ENCODE peak calls at places on chromosomes 1 and 21, in seven cellular contexts. One of them, this sample, is unnamed.

GRCh38 chr1:48039088-48040049 is 42.2 kb upstream of the TRABD2B start:
- DNase-seq in stimulated activated CD4-positive, alpha-beta T cell treated with anti-CD3 and anti-CD28 coated beads, Interleukin-12 subunit alpha, Interleukin-12 subunit beta, amount 100 ng/mL, for 4 hours: no peak
- DNase-seq in T47D: no peak
- DNase-seq in putamen: no peak
- DNase-seq in AG04450: no peak
- DNase-seq in omental fat pad: no peak
- DNase-seq in AG08396: no peak
- DNase-seq in this sample: no peak

GRCh38 chr1:240287722-240288121 is 196.0 kb downstream of the FMN2 start:
- DNase-seq in putamen: no peak
- DNase-seq in AG08396: no peak
- DNase-seq in stimulated activated CD4-positive, alpha-beta T cell treated with anti-CD3 and anti-CD28 coated beads, Interleukin-12 subunit alpha, Interleukin-12 subunit beta, amount 100 ng/mL, for 4 hours: no peak
- DNase-seq in AG04450: no peak
- DNase-seq in T47D: peak
- DNase-seq in omental fat pad: no peak
- DNase-seq in this sample: no peak

GRCh38 chr1:89633103-89633744 is at the start of gene LRRC8C:
- DNase-seq in AG08396: peak
- DNase-seq in stimulated activated CD4-positive, alpha-beta T cell treated with anti-CD3 and anti-CD28 coated beads, Interleukin-12 subunit alpha, Interleukin-12 subunit beta, amount 100 ng/mL, for 4 hours: peak
- DNase-seq in AG04450: no peak
- DNase-seq in omental fat pad: no peak
- DNase-seq in putamen: no peak
- DNase-seq in T47D: peak
- DNase-seq in this sample: peak

GRCh38 chr21:45467221-45467779 is 62.3 kb downstream of the COL18A1 start:
- DNase-seq in omental fat pad: no peak
- DNase-seq in AG04450: no peak
- DNase-seq in putamen: no peak
- DNase-seq in T47D: no peak
- DNase-seq in AG08396: no peak
- DNase-seq in stimulated activated CD4-positive, alpha-beta T cell treated with anti-CD3 and anti-CD28 coated beads, Interleukin-12 subunit alpha, Interleukin-12 subunit beta, amount 100 ng/mL, for 4 hours: no peak
- DNase-seq in this sample: no peak

GRCh38 chr21:28257276-28257675 is 735.4 kb downstream of the LTN1 start:
- DNase-seq in omental fat pad: no peak
- DNase-seq in putamen: no peak
- DNase-seq in AG08396: no peak
- DNase-seq in AG04450: no peak
- DNase-seq in T47D: no peak
- DNase-seq in stimulated activated CD4-positive, alpha-beta T cell treated with anti-CD3 and anti-CD28 coated beads, Interleukin-12 subunit alpha, Interleukin-12 subunit beta, amount 100 ng/mL, for 4 hours: no peak
- DNase-seq in this sample: no peak

GRCh38 chr1:25150998-25151397 is 81.3 kb downstream of the SYF2 start:
- DNase-seq in AG08396: no peak
- DNase-seq in putamen: no peak
- DNase-seq in AG04450: no peak
- DNase-seq in omental fat pad: no peak
- DNase-seq in T47D: no peak
- DNase-seq in stimulated activated CD4-positive, alpha-beta T cell treated with anti-CD3 and anti-CD28 coated beads, Interleukin-12 subunit alpha, Interleukin-12 subunit beta, amount 100 ng/mL, for 4 hours: no peak
- DNase-seq in this sample: no peak

GRCh38 chr21:44887126-44887806 is 13.8 kb upstream of the PTTG1IP start:
- DNase-seq in omental fat pad: no peak
- DNase-seq in AG08396: no peak
- DNase-seq in putamen: no peak
- DNase-seq in stimulated activated CD4-positive, alpha-beta T cell treated with anti-CD3 and anti-CD28 coated beads, Interleukin-12 subunit alpha, Interleukin-12 subunit beta, amount 100 ng/mL, for 4 hours: no peak
- DNase-seq in T47D: no peak
- DNase-seq in AG04450: no peak
- DNase-seq in this sample: no peak

GRCh38 chr1:81125672-81126071 is 675.1 kb upstream of the ADGRL2 start:
- DNase-seq in AG04450: peak
- DNase-seq in T47D: no peak
- DNase-seq in AG08396: no peak
- DNase-seq in stimulated activated CD4-positive, alpha-beta T cell treated with anti-CD3 and anti-CD28 coated beads, Interleukin-12 subunit alpha, Interleukin-12 subunit beta, amount 100 ng/mL, for 4 hours: no peak
- DNase-seq in putamen: no peak
- DNase-seq in omental fat pad: no peak
- DNase-seq in this sample: no peak

GRCh38 chr1:59691261-59691660 is 123.5 kb upstream of the HOOK1 start:
- DNase-seq in stimulated activated CD4-positive, alpha-beta T cell treated with anti-CD3 and anti-CD28 coated beads, Interleukin-12 subunit alpha, Interleukin-12 subunit beta, amount 100 ng/mL, for 4 hours: no peak
- DNase-seq in AG08396: no peak
- DNase-seq in putamen: no peak
- DNase-seq in omental fat pad: no peak
- DNase-seq in AG04450: no peak
- DNase-seq in T47D: no peak
- DNase-seq in this sample: no peak

GRCh38 chr1:206685749-206686485 is 1.2 kb downstream of the MAPKAPK2 start:
- DNase-seq in AG08396: peak
- DNase-seq in omental fat pad: no peak
- DNase-seq in AG04450: no peak
- DNase-seq in T47D: peak
- DNase-seq in putamen: no peak
- DNase-seq in stimulated activated CD4-positive, alpha-beta T cell treated with anti-CD3 and anti-CD28 coated beads, Interleukin-12 subunit alpha, Interleukin-12 subunit beta, amount 100 ng/mL, for 4 hours: no peak
- DNase-seq in this sample: peak

GRCh38 chr1:35557118-35557610 is at the start of gene KIAA0319L:
- DNase-seq in putamen: peak
- DNase-seq in AG08396: peak
- DNase-seq in stimulated activated CD4-positive, alpha-beta T cell treated with anti-CD3 and anti-CD28 coated beads, Interleukin-12 subunit alpha, Interleukin-12 subunit beta, amount 100 ng/mL, for 4 hours: no peak
- DNase-seq in T47D: peak
- DNase-seq in AG04450: no peak
- DNase-seq in omental fat pad: peak
- DNase-seq in this sample: peak

GRCh38 chr1:16143566-16144324 is 12.1 kb downstream of the EPHA2 start:
- DNase-seq in T47D: no peak
- DNase-seq in AG08396: no peak
- DNase-seq in AG04450: no peak
- DNase-seq in stimulated activated CD4-positive, alpha-beta T cell treated with anti-CD3 and anti-CD28 coated beads, Interleukin-12 subunit alpha, Interleukin-12 subunit beta, amount 100 ng/mL, for 4 hours: no peak
- DNase-seq in putamen: no peak
- DNase-seq in omental fat pad: no peak
- DNase-seq in this sample: peak

GRCh38 chr1:62321438-62321837 is 2.2 kb upstream of the KANK4 start:
- DNase-seq in putamen: no peak
- DNase-seq in AG04450: no peak
- DNase-seq in stimulated activated CD4-positive, alpha-beta T cell treated with anti-CD3 and anti-CD28 coated beads, Interleukin-12 subunit alpha, Interleukin-12 subunit beta, amount 100 ng/mL, for 4 hours: no peak
- DNase-seq in T47D: no peak
- DNase-seq in omental fat pad: no peak
- DNase-seq in AG08396: peak
- DNase-seq in this sample: no peak

GRCh38 chr1:213989071-213989739 is 1.4 kb downstream of the PROX1 start:
- DNase-seq in AG04450: no peak
- DNase-seq in omental fat pad: no peak
- DNase-seq in AG08396: no peak
- DNase-seq in T47D: no peak
- DNase-seq in putamen: no peak
- DNase-seq in stimulated activated CD4-positive, alpha-beta T cell treated with anti-CD3 and anti-CD28 coated beads, Interleukin-12 subunit alpha, Interleukin-12 subunit beta, amount 100 ng/mL, for 4 hours: no peak
- DNase-seq in this sample: no peak

GRCh38 chr1:37691497-37692077 is 729 bp upstream of the CDCA8 start:
- DNase-seq in AG04450: no peak
- DNase-seq in T47D: peak
- DNase-seq in stimulated activated CD4-positive, alpha-beta T cell treated with anti-CD3 and anti-CD28 coated beads, Interleukin-12 subunit alpha, Interleukin-12 subunit beta, amount 100 ng/mL, for 4 hours: no peak
- DNase-seq in AG08396: peak
- DNase-seq in putamen: no peak
- DNase-seq in omental fat pad: peak
- DNase-seq in this sample: peak

GRCh38 chr1:116722016-116722838 is 32.0 kb upstream of the CD2 start:
- DNase-seq in AG08396: no peak
- DNase-seq in stimulated activated CD4-positive, alpha-beta T cell treated with anti-CD3 and anti-CD28 coated beads, Interleukin-12 subunit alpha, Interleukin-12 subunit beta, amount 100 ng/mL, for 4 hours: no peak
- DNase-seq in AG04450: no peak
- DNase-seq in omental fat pad: no peak
- DNase-seq in T47D: no peak
- DNase-seq in putamen: no peak
- DNase-seq in this sample: no peak

GRCh38 chr1:186793582-186793927 is 35.2 kb upstream of the PLA2G4A start:
- DNase-seq in AG08396: no peak
- DNase-seq in stimulated activated CD4-positive, alpha-beta T cell treated with anti-CD3 and anti-CD28 coated beads, Interleukin-12 subunit alpha, Interleukin-12 subunit beta, amount 100 ng/mL, for 4 hours: no peak
- DNase-seq in T47D: no peak
- DNase-seq in putamen: no peak
- DNase-seq in AG04450: no peak
- DNase-seq in omental fat pad: no peak
- DNase-seq in this sample: no peak

GRCh38 chr1:24536391-24536840 is 19.5 kb upstream of the NCMAP start:
- DNase-seq in AG08396: no peak
- DNase-seq in putamen: no peak
- DNase-seq in AG04450: no peak
- DNase-seq in stimulated activated CD4-positive, alpha-beta T cell treated with anti-CD3 and anti-CD28 coated beads, Interleukin-12 subunit alpha, Interleukin-12 subunit beta, amount 100 ng/mL, for 4 hours: peak
- DNase-seq in T47D: no peak
- DNase-seq in omental fat pad: no peak
- DNase-seq in this sample: no peak

GRCh38 chr1:154459044-154459443 is 43.0 kb upstream of the TDRD10 start:
- DNase-seq in AG04450: no peak
- DNase-seq in AG08396: no peak
- DNase-seq in T47D: no peak
- DNase-seq in stimulated activated CD4-positive, alpha-beta T cell treated with anti-CD3 and anti-CD28 coated beads, Interleukin-12 subunit alpha, Interleukin-12 subunit beta, amount 100 ng/mL, for 4 hours: no peak
- DNase-seq in putamen: no peak
- DNase-seq in omental fat pad: no peak
- DNase-seq in this sample: no peak

GRCh38 chr1:228020686-228021525 is 14.1 kb downstream of the WNT3A start:
- DNase-seq in T47D: no peak
- DNase-seq in putamen: no peak
- DNase-seq in AG08396: no peak
- DNase-seq in AG04450: no peak
- DNase-seq in stimulated activated CD4-positive, alpha-beta T cell treated with anti-CD3 and anti-CD28 coated beads, Interleukin-12 subunit alpha, Interleukin-12 subunit beta, amount 100 ng/mL, for 4 hours: no peak
- DNase-seq in omental fat pad: no peak
- DNase-seq in this sample: no peak

GRCh38 chr1:15005116-15005515 is 148.4 kb upstream of the TMEM51 start:
- DNase-seq in T47D: no peak
- DNase-seq in omental fat pad: no peak
- DNase-seq in AG08396: no peak
- DNase-seq in stimulated activated CD4-positive, alpha-beta T cell treated with anti-CD3 and anti-CD28 coated beads, Interleukin-12 subunit alpha, Interleukin-12 subunit beta, amount 100 ng/mL, for 4 hours: no peak
- DNase-seq in putamen: no peak
- DNase-seq in AG04450: no peak
- DNase-seq in this sample: no peak

GRCh38 chr1:234368320-234369032 is 4.8 kb upstream of the COA6 start:
- DNase-seq in putamen: peak
- DNase-seq in AG08396: no peak
- DNase-seq in AG04450: no peak
- DNase-seq in T47D: no peak
- DNase-seq in omental fat pad: no peak
- DNase-seq in stimulated activated CD4-positive, alpha-beta T cell treated with anti-CD3 and anti-CD28 coated beads, Interleukin-12 subunit alpha, Interleukin-12 subunit beta, amount 100 ng/mL, for 4 hours: no peak
- DNase-seq in this sample: no peak

GRCh38 chr1:105793541-105794146 is 1262.8 kb upstream of the PRMT6 start:
- DNase-seq in omental fat pad: no peak
- DNase-seq in T47D: peak
- DNase-seq in stimulated activated CD4-positive, alpha-beta T cell treated with anti-CD3 and anti-CD28 coated beads, Interleukin-12 subunit alpha, Interleukin-12 subunit beta, amount 100 ng/mL, for 4 hours: no peak
- DNase-seq in putamen: peak
- DNase-seq in AG04450: no peak
- DNase-seq in AG08396: peak
- DNase-seq in this sample: peak

GRCh38 chr1:219373616-219373935 is 199.9 kb downstream of the LYPLAL1 start:
- DNase-seq in AG04450: no peak
- DNase-seq in T47D: no peak
- DNase-seq in omental fat pad: no peak
- DNase-seq in putamen: no peak
- DNase-seq in AG08396: no peak
- DNase-seq in stimulated activated CD4-positive, alpha-beta T cell treated with anti-CD3 and anti-CD28 coated beads, Interleukin-12 subunit alpha, Interleukin-12 subunit beta, amount 100 ng/mL, for 4 hours: no peak
- DNase-seq in this sample: no peak

GRCh38 chr21:32007461-32007860 is 134.6 kb downstream of the HUNK start:
- DNase-seq in AG08396: peak
- DNase-seq in AG04450: no peak
- DNase-seq in putamen: no peak
- DNase-seq in omental fat pad: no peak
- DNase-seq in T47D: no peak
- DNase-seq in stimulated activated CD4-positive, alpha-beta T cell treated with anti-CD3 and anti-CD28 coated beads, Interleukin-12 subunit alpha, Interleukin-12 subunit beta, amount 100 ng/mL, for 4 hours: no peak
- DNase-seq in this sample: no peak

GRCh38 chr1:64913361-64914015 is 52.9 kb downstream of the JAK1 start:
- DNase-seq in stimulated activated CD4-positive, alpha-beta T cell treated with anti-CD3 and anti-CD28 coated beads, Interleukin-12 subunit alpha, Interleukin-12 subunit beta, amount 100 ng/mL, for 4 hours: no peak
- DNase-seq in AG08396: no peak
- DNase-seq in putamen: no peak
- DNase-seq in omental fat pad: no peak
- DNase-seq in T47D: no peak
- DNase-seq in AG04450: no peak
- DNase-seq in this sample: no peak

GRCh38 chr1:46643368-46643775 is 24.8 kb downstream of the ATPAF1 start:
- DNase-seq in AG08396: peak
- DNase-seq in omental fat pad: no peak
- DNase-seq in AG04450: peak
- DNase-seq in putamen: no peak
- DNase-seq in stimulated activated CD4-positive, alpha-beta T cell treated with anti-CD3 and anti-CD28 coated beads, Interleukin-12 subunit alpha, Interleukin-12 subunit beta, amount 100 ng/mL, for 4 hours: no peak
- DNase-seq in T47D: no peak
- DNase-seq in this sample: no peak

GRCh38 chr1:223355699-223356098 is 8.3 kb downstream of the SUSD4 start:
- DNase-seq in stimulated activated CD4-positive, alpha-beta T cell treated with anti-CD3 and anti-CD28 coated beads, Interleukin-12 subunit alpha, Interleukin-12 subunit beta, amount 100 ng/mL, for 4 hours: no peak
- DNase-seq in AG08396: no peak
- DNase-seq in AG04450: no peak
- DNase-seq in putamen: no peak
- DNase-seq in omental fat pad: no peak
- DNase-seq in T47D: no peak
- DNase-seq in this sample: no peak

GRCh38 chr1:13662498-13662897 is 37.5 kb upstream of the PRDM2 start:
- DNase-seq in stimulated activated CD4-positive, alpha-beta T cell treated with anti-CD3 and anti-CD28 coated beads, Interleukin-12 subunit alpha, Interleukin-12 subunit beta, amount 100 ng/mL, for 4 hours: no peak
- DNase-seq in omental fat pad: no peak
- DNase-seq in T47D: no peak
- DNase-seq in AG08396: peak
- DNase-seq in AG04450: no peak
- DNase-seq in putamen: no peak
- DNase-seq in this sample: no peak

GRCh38 chr1:153342178-153342577 is 6.5 kb downstream of the PGLYRP4 start:
- DNase-seq in AG08396: no peak
- DNase-seq in putamen: no peak
- DNase-seq in T47D: no peak
- DNase-seq in stimulated activated CD4-positive, alpha-beta T cell treated with anti-CD3 and anti-CD28 coated beads, Interleukin-12 subunit alpha, Interleukin-12 subunit beta, amount 100 ng/mL, for 4 hours: no peak
- DNase-seq in AG04450: no peak
- DNase-seq in omental fat pad: no peak
- DNase-seq in this sample: no peak

GRCh38 chr1:221166559-221167318 is 287.5 kb downstream of the HLX start:
- DNase-seq in omental fat pad: no peak
- DNase-seq in T47D: no peak
- DNase-seq in stimulated activated CD4-positive, alpha-beta T cell treated with anti-CD3 and anti-CD28 coated beads, Interleukin-12 subunit alpha, Interleukin-12 subunit beta, amount 100 ng/mL, for 4 hours: no peak
- DNase-seq in AG08396: no peak
- DNase-seq in putamen: no peak
- DNase-seq in AG04450: no peak
- DNase-seq in this sample: no peak

GRCh38 chr1:30359821-30360220 is 363.6 kb downstream of the MATN1 start:
- DNase-seq in stimulated activated CD4-positive, alpha-beta T cell treated with anti-CD3 and anti-CD28 coated beads, Interleukin-12 subunit alpha, Interleukin-12 subunit beta, amount 100 ng/mL, for 4 hours: no peak
- DNase-seq in omental fat pad: no peak
- DNase-seq in AG04450: no peak
- DNase-seq in AG08396: no peak
- DNase-seq in putamen: no peak
- DNase-seq in T47D: no peak
- DNase-seq in this sample: no peak

GRCh38 chr1:99650773-99651437 is 5.0 kb downstream of the PALMD start:
- DNase-seq in stimulated activated CD4-positive, alpha-beta T cell treated with anti-CD3 and anti-CD28 coated beads, Interleukin-12 subunit alpha, Interleukin-12 subunit beta, amount 100 ng/mL, for 4 hours: no peak
- DNase-seq in T47D: no peak
- DNase-seq in putamen: no peak
- DNase-seq in AG04450: no peak
- DNase-seq in AG08396: no peak
- DNase-seq in omental fat pad: no peak
- DNase-seq in this sample: no peak

GRCh38 chr1:24435782-24436365 is 20.3 kb downstream of the NIPAL3 start:
- DNase-seq in omental fat pad: no peak
- DNase-seq in AG04450: no peak
- DNase-seq in AG08396: no peak
- DNase-seq in T47D: no peak
- DNase-seq in putamen: peak
- DNase-seq in stimulated activated CD4-positive, alpha-beta T cell treated with anti-CD3 and anti-CD28 coated beads, Interleukin-12 subunit alpha, Interleukin-12 subunit beta, amount 100 ng/mL, for 4 hours: no peak
- DNase-seq in this sample: no peak